ENCODE peak calls at places on chromosomes 2 and 18, in seven cellular contexts. One of them, this sample, is unnamed.

GRCh38 chr18:12455511-12455910 is 47.8 kb downstream of the PRELID3A start:
- DNase-seq in tibial artery: no peak
- DNase-seq in spleen: no peak
- DNase-seq in heart right ventricle: no peak
- DNase-seq in right lobe of liver: no peak
- DNase-seq in breast epithelium: no peak
- DNase-seq in mesenchymal stem cell: no peak
- DNase-seq in this sample: no peak

GRCh38 chr2:175732523-175732922 is 269.5 kb downstream of the LNPK start:
- DNase-seq in tibial artery: no peak
- DNase-seq in mesenchymal stem cell: no peak
- DNase-seq in right lobe of liver: no peak
- DNase-seq in heart right ventricle: no peak
- DNase-seq in breast epithelium: no peak
- DNase-seq in spleen: no peak
- DNase-seq in this sample: no peak

GRCh38 chr2:290090-290722 is 2.3 kb upstream of the ALKAL2 start:
- DNase-seq in spleen: peak
- DNase-seq in mesenchymal stem cell: peak
- DNase-seq in breast epithelium: peak
- DNase-seq in tibial artery: peak
- DNase-seq in heart right ventricle: peak
- DNase-seq in right lobe of liver: peak
- DNase-seq in this sample: peak

GRCh38 chr2:18559531-18559930 is 922 bp downstream of the RDH14 start:
- DNase-seq in spleen: no peak
- DNase-seq in tibial artery: no peak
- DNase-seq in right lobe of liver: no peak
- DNase-seq in breast epithelium: no peak
- DNase-seq in mesenchymal stem cell: no peak
- DNase-seq in heart right ventricle: no peak
- DNase-seq in this sample: no peak

GRCh38 chr2:235534608-235535422 is 41.0 kb downstream of the AGAP1 start:
- DNase-seq in mesenchymal stem cell: no peak
- DNase-seq in spleen: peak
- DNase-seq in right lobe of liver: no peak
- DNase-seq in breast epithelium: no peak
- DNase-seq in tibial artery: no peak
- DNase-seq in heart right ventricle: no peak
- DNase-seq in this sample: no peak

GRCh38 chr2:42874838-42875801 is 82.7 kb upstream of the HAAO start:
- DNase-seq in heart right ventricle: peak
- DNase-seq in breast epithelium: no peak
- DNase-seq in tibial artery: peak
- DNase-seq in spleen: no peak
- DNase-seq in mesenchymal stem cell: no peak
- DNase-seq in right lobe of liver: no peak
- DNase-seq in this sample: peak

GRCh38 chr2:196131949-196132925 is 39.1 kb downstream of the STK17B start:
- DNase-seq in tibial artery: no peak
- DNase-seq in right lobe of liver: no peak
- DNase-seq in heart right ventricle: no peak
- DNase-seq in breast epithelium: no peak
- DNase-seq in mesenchymal stem cell: peak
- DNase-seq in spleen: no peak
- DNase-seq in this sample: no peak

GRCh38 chr2:105290981-105291660 is 38.4 kb downstream of the TGFBRAP1 start:
- DNase-seq in tibial artery: no peak
- DNase-seq in breast epithelium: no peak
- DNase-seq in heart right ventricle: no peak
- DNase-seq in spleen: no peak
- DNase-seq in right lobe of liver: no peak
- DNase-seq in mesenchymal stem cell: no peak
- DNase-seq in this sample: no peak

GRCh38 chr2:219474285-219475060 is 24.2 kb upstream of the GMPPA start:
- DNase-seq in tibial artery: no peak
- DNase-seq in heart right ventricle: no peak
- DNase-seq in right lobe of liver: no peak
- DNase-seq in mesenchymal stem cell: no peak
- DNase-seq in breast epithelium: no peak
- DNase-seq in spleen: no peak
- DNase-seq in this sample: no peak

DNA sequence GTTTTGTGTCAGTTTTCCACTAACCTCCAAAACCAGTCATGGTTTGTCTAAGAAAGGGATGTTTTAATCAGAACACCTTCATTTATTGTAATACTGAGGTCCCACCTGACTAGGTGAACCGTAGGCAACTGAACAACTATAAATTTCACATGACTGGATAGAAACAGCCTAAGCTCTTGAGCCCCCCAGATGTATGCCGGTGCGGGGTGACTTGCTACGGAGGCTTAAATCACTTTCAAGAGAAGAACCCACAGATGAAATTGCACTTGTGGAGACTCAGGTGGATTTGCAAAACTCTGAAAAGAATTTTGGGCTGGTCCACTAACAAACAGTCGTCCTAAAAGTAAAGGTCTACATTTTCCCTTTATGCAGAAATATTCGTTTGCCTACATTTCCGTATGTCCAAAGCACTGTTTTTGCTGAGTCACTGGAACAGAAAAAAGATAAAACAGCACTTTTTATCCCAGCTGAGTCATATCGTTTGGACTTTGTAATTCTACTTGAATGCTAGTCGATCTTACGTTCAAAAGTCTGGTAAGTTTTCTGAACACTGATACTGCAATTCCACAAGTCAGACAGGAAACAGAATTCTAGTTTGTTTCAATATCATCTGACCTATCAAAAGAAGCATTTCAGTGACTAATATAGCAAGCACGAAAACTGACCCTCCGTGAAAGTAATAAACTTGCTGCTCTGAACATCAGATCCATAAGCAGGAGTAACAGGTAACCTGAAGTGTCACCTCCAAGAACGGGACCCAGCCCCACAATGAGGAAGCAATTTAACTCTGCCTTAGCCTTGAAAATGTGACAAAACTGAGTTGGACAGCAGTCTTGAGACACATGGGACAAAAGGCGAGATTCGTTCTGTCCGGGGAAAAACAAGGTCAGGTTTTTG is 18.1 kb downstream of the ZNF516 start:
- DNase-seq in spleen: no peak
- DNase-seq in breast epithelium: no peak
- DNase-seq in tibial artery: no peak
- DNase-seq in mesenchymal stem cell: peak
- DNase-seq in right lobe of liver: no peak
- DNase-seq in heart right ventricle: no peak
- DNase-seq in this sample: no peak
- H3K27ac ChIP-seq in spleen: peak
- H3K27ac ChIP-seq in breast epithelium: peak
- H3K27ac ChIP-seq in tibial artery: peak
- H3K27ac ChIP-seq in mesenchymal stem cell: peak
- H3K27ac ChIP-seq in right lobe of liver: peak
- H3K27ac ChIP-seq in heart right ventricle: peak
- H3K27ac ChIP-seq in this sample: peak

DNA sequence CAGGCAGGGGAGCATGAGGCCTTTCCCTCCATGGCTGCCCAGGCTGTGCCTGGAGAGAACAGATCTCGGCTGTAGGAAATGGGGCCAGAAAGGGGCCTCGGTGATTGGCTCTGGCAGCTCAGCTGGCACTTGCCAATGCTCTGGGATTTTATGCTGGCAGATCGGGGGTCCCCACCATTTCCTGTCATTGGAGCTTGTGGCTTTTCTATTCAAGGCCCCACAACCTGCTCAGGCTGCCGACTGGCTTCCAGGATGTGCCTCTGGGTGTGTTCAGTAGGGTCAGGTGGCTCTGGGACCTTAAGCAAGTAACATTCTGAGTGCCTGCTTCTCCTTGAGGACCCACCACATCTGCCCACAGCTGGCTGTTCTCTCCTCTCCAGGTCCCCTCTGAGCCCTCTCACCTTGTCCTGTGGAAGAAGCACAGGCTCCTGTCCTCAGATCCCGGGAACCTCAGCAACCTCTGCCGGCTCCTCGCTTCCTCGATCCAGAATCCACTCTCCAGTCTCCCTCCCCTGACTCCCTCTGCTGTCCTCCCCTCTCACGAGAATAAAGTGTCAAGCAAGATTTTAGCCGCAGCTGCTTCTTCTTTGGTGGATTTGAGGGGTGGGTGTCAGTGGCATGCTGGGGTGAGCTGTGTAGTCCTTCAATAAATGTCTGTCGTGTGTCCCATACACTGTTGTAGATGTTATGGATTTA is 4.2 kb downstream of the GNLY start:
- DNase-seq in heart right ventricle: no peak
- DNase-seq in right lobe of liver: no peak
- DNase-seq in spleen: no peak
- DNase-seq in breast epithelium: no peak
- DNase-seq in mesenchymal stem cell: no peak
- DNase-seq in tibial artery: no peak
- DNase-seq in this sample: no peak
- H3K27ac ChIP-seq in heart right ventricle: no peak
- H3K27ac ChIP-seq in right lobe of liver: no peak
- H3K27ac ChIP-seq in spleen: peak
- H3K27ac ChIP-seq in breast epithelium: no peak
- H3K27ac ChIP-seq in mesenchymal stem cell: no peak
- H3K27ac ChIP-seq in tibial artery: no peak
- H3K27ac ChIP-seq in this sample: no peak

GRCh38 chr2:69734040-69734611 is 7.8 kb upstream of the ANXA4 start:
- DNase-seq in spleen: no peak
- DNase-seq in right lobe of liver: no peak
- DNase-seq in heart right ventricle: no peak
- DNase-seq in mesenchymal stem cell: no peak
- DNase-seq in tibial artery: no peak
- DNase-seq in breast epithelium: no peak
- DNase-seq in this sample: no peak

GRCh38 chr2:69729266-69729665 is 12.7 kb upstream of the ANXA4 start:
- DNase-seq in spleen: no peak
- DNase-seq in mesenchymal stem cell: no peak
- DNase-seq in right lobe of liver: no peak
- DNase-seq in tibial artery: no peak
- DNase-seq in breast epithelium: no peak
- DNase-seq in heart right ventricle: no peak
- DNase-seq in this sample: no peak

GRCh38 chr2:69731575-69731974 is 10.4 kb upstream of the ANXA4 start:
- DNase-seq in breast epithelium: no peak
- DNase-seq in heart right ventricle: no peak
- DNase-seq in mesenchymal stem cell: no peak
- DNase-seq in tibial artery: no peak
- DNase-seq in right lobe of liver: no peak
- DNase-seq in spleen: no peak
- DNase-seq in this sample: no peak

GRCh38 chr2:69733338-69734039 is 8.4 kb upstream of the ANXA4 start:
- DNase-seq in tibial artery: no peak
- DNase-seq in breast epithelium: no peak
- DNase-seq in heart right ventricle: no peak
- DNase-seq in mesenchymal stem cell: no peak
- DNase-seq in spleen: no peak
- DNase-seq in right lobe of liver: no peak
- DNase-seq in this sample: no peak

GRCh38 chr2:69731147-69731546 is 10.8 kb upstream of the ANXA4 start:
- DNase-seq in right lobe of liver: no peak
- DNase-seq in spleen: no peak
- DNase-seq in tibial artery: no peak
- DNase-seq in mesenchymal stem cell: no peak
- DNase-seq in heart right ventricle: no peak
- DNase-seq in breast epithelium: no peak
- DNase-seq in this sample: no peak
- H3K27ac ChIP-seq in right lobe of liver: no peak
- H3K27ac ChIP-seq in spleen: no peak
- H3K27ac ChIP-seq in tibial artery: no peak
- H3K27ac ChIP-seq in mesenchymal stem cell: no peak
- H3K27ac ChIP-seq in heart right ventricle: no peak
- H3K27ac ChIP-seq in breast epithelium: no peak
- H3K27ac ChIP-seq in this sample: no peak

GRCh38 chr2:206983156-206983875 is 44.0 kb downstream of the CPO start:
- DNase-seq in mesenchymal stem cell: peak
- DNase-seq in heart right ventricle: no peak
- DNase-seq in right lobe of liver: no peak
- DNase-seq in breast epithelium: no peak
- DNase-seq in spleen: no peak
- DNase-seq in tibial artery: no peak
- DNase-seq in this sample: no peak

GRCh38 chr2:206984206-206984605 is 44.9 kb downstream of the CPO start:
- DNase-seq in right lobe of liver: no peak
- DNase-seq in breast epithelium: no peak
- DNase-seq in mesenchymal stem cell: peak
- DNase-seq in heart right ventricle: no peak
- DNase-seq in spleen: no peak
- DNase-seq in tibial artery: no peak
- DNase-seq in this sample: no peak

GRCh38 chr2:206981739-206982336 is 42.5 kb downstream of the CPO start:
- DNase-seq in tibial artery: peak
- DNase-seq in right lobe of liver: peak
- DNase-seq in breast epithelium: peak
- DNase-seq in spleen: peak
- DNase-seq in heart right ventricle: peak
- DNase-seq in mesenchymal stem cell: peak
- DNase-seq in this sample: peak

GRCh38 chr2:206981089-206981674 is 41.9 kb downstream of the CPO start:
- DNase-seq in breast epithelium: no peak
- DNase-seq in mesenchymal stem cell: no peak
- DNase-seq in heart right ventricle: no peak
- DNase-seq in spleen: no peak
- DNase-seq in right lobe of liver: no peak
- DNase-seq in tibial artery: no peak
- DNase-seq in this sample: no peak

DNA sequence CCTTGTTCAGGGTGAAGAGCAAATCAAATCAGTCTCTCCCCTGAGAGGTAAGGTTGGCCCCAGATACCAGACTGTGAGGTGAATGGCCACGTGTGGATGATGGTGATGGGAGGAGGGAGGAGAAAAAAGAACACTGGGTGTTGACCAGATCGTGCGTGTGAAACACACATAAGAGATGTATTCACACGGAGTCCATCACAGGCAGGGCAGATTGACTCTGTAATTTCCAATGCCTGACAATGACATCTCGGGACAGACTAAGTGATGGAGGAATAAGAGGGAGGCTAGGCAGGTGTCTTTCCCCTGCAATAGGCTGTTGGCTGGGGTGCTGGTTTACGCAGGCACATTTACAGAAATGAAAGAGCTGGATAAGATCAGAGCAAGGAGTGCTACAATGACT is 43.0 kb downstream of the CPO start:
- DNase-seq in breast epithelium: no peak
- DNase-seq in mesenchymal stem cell: no peak
- DNase-seq in right lobe of liver: no peak
- DNase-seq in spleen: no peak
- DNase-seq in tibial artery: no peak
- DNase-seq in heart right ventricle: no peak
- DNase-seq in this sample: no peak
- H3K27ac ChIP-seq in breast epithelium: no peak
- H3K27ac ChIP-seq in mesenchymal stem cell: no peak
- H3K27ac ChIP-seq in right lobe of liver: no peak
- H3K27ac ChIP-seq in spleen: peak
- H3K27ac ChIP-seq in tibial artery: no peak
- H3K27ac ChIP-seq in heart right ventricle: no peak
- H3K27ac ChIP-seq in this sample: peak

DNA sequence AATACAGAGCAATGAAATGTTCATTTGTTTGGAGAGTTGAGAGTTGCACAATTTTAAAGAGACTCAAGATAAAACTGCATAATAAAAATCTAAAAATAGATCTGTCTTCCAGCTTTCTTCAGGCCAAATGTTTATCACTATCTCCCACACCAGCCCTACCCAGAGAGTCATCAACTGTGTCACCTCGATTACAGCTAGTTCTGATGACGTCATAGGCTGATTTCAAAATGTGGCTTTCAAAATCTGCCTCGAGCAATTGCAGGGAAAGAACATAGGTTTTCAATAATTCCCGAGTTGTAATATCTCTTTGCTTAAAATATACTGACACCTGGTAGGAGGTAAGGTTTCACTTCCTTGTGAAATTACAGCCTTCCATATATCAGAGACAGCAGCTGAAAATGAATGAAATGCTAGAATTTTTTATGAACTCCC is 677.6 kb upstream of the ID2 start:
- DNase-seq in heart right ventricle: no peak
- DNase-seq in spleen: no peak
- DNase-seq in breast epithelium: no peak
- DNase-seq in tibial artery: peak
- DNase-seq in mesenchymal stem cell: peak
- DNase-seq in right lobe of liver: no peak
- DNase-seq in this sample: peak
- H3K27ac ChIP-seq in heart right ventricle: peak
- H3K27ac ChIP-seq in spleen: no peak
- H3K27ac ChIP-seq in breast epithelium: peak
- H3K27ac ChIP-seq in tibial artery: peak
- H3K27ac ChIP-seq in mesenchymal stem cell: no peak
- H3K27ac ChIP-seq in right lobe of liver: no peak
- H3K27ac ChIP-seq in this sample: peak